ENCODE peak calls at places on chromosomes 5 and 9, in five cellular contexts. V is H1, D is SK-N-SH, S is GM12878, J is HL-60. U is an unnamed sample.

GRCh38 chr5:161414037-161414436 is 132.5 kb downstream of the GABRB2 start:
- DNase-seq in V (no peak), S (no peak), D (no peak), J (no peak), U (no peak)

GRCh38 chr5:144309265-144309664 is 138.6 kb downstream of the KCTD16 start:
- DNase-seq in J (no peak), V (no peak), S (no peak), D (no peak), U (no peak)

GRCh38 chr5:175542966-175543235 is 64.5 kb downstream of the SFXN1 start:
- DNase-seq in V (no peak), J (no peak), S (no peak), D (no peak), U (no peak)

GRCh38 chr5:143469125-143469524 is 65.6 kb upstream of the NR3C1 start:
- DNase-seq in J (no peak), D (no peak), V (no peak), S (no peak), U (peak; percentile 17)

GRCh38 chr9:447230-448025 is 232.8 kb downstream of the DOCK8 start:
- DNase-seq in V (no peak), D (no peak), J (no peak), S (no peak), U (peak; percentile 16)

GRCh38 chr5:131109540-131110255 is 55.4 kb downstream of the HINT1 start:
- DNase-seq in V (no peak), D (peak; percentile 46), J (no peak), S (peak; percentile 12), U (peak; percentile 27)

GRCh38 chr5:37665889-37666288 is 174.0 kb downstream of the GDNF start:
- DNase-seq in D (no peak), J (no peak), V (no peak), S (no peak), U (no peak)

GRCh38 chr9:133914483-133915342 is 77.4 kb downstream of the VAV2 start:
- DNase-seq in S (no peak), J (peak; percentile 47), D (no peak), V (no peak), U (no peak)

GRCh38 chr9:129486496-129487306 is 134.2 kb downstream of the C9orf50 start:
- DNase-seq in J (no peak), V (no peak), S (no peak), D (peak; percentile 62), U (no peak)

GRCh38 chr5:168648576-168648975 is 69.4 kb upstream of the PANK3 start:
- DNase-seq in D (no peak), J (no peak), S (no peak), V (no peak), U (no peak)

GRCh38 chr5:55427157-55427556 is 107.6 kb downstream of the PLPP1 start:
- DNase-seq in J (no peak), D (peak; percentile 22), V (no peak), S (no peak), U (no peak)

GRCh38 chr9:14198544-14199510 is 115.1 kb downstream of the NFIB start:
- DNase-seq in S (no peak), D (peak; percentile 68), J (no peak), V (no peak), U (no peak)

GRCh38 chr5:53164478-53165165 is 55.1 kb upstream of the MOCS2 start:
- DNase-seq in S (no peak), D (no peak), V (no peak), J (no peak), U (no peak)

GRCh38 chr5:8908055-8908683 is 637.7 kb downstream of the SEMA5A start:
- DNase-seq in D (peak; percentile 41), J (no peak), V (peak; percentile 90), S (no peak), U (peak; percentile 54)

GRCh38 chr9:70480405-70480980 is 66.0 kb upstream of the KLF9 start:
- DNase-seq in S (no peak), D (peak; percentile 57), J (no peak), V (no peak), U (no peak)

GRCh38 chr9:70477146-70477745 is 62.8 kb upstream of the KLF9 start:
- DNase-seq in V (no peak), J (no peak), D (no peak), S (no peak), U (no peak)

GRCh38 chr9:70477907-70478480 is 63.5 kb upstream of the KLF9 start:
- DNase-seq in V (no peak), D (no peak), J (no peak), S (no peak), U (no peak)

GRCh38 chr9:70479880-70480291 is 65.4 kb upstream of the KLF9 start:
- DNase-seq in S (no peak), D (peak; percentile 15), V (no peak), J (no peak), U (no peak)

GRCh38 chr9:70478963-70479641 is 64.6 kb upstream of the KLF9 start:
- DNase-seq in S (no peak), D (no peak), J (no peak), V (no peak), U (no peak)
- H3K27ac ChIP-seq in S (no peak overlapping the region), D (no peak overlapping the region), J (no peak overlapping the region), V (no peak overlapping the region), U (no peak overlapping the region)

DNA sequence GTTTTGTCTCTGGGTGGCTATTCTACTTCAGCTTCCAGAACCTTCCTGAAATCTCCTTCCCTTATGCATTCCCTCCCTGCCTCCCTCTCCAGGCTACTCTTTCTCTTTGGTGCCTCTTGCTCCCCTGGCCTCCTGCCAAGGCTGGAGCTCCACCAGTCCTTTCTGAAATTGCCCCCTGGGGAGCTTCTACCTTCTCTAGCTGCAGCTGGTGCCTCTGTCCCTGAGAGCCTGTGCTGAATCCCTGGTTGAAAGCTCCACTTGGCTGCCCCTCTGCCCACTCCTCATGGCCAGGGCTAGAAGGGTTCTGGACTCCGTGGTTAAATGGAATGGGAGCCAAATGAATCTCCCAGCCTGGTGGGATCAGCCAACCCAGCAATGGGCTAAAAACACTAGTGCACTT is 80.1 kb downstream of the COL15A1 start:
- DNase-seq in J (no peak), D (peak; percentile 24), V (no peak), S (no peak), U (no peak)
- TF ChIP-seq GABPA in J (no peak), D (no peak), V (no peak), S (no peak), U (no peak)

DNA sequence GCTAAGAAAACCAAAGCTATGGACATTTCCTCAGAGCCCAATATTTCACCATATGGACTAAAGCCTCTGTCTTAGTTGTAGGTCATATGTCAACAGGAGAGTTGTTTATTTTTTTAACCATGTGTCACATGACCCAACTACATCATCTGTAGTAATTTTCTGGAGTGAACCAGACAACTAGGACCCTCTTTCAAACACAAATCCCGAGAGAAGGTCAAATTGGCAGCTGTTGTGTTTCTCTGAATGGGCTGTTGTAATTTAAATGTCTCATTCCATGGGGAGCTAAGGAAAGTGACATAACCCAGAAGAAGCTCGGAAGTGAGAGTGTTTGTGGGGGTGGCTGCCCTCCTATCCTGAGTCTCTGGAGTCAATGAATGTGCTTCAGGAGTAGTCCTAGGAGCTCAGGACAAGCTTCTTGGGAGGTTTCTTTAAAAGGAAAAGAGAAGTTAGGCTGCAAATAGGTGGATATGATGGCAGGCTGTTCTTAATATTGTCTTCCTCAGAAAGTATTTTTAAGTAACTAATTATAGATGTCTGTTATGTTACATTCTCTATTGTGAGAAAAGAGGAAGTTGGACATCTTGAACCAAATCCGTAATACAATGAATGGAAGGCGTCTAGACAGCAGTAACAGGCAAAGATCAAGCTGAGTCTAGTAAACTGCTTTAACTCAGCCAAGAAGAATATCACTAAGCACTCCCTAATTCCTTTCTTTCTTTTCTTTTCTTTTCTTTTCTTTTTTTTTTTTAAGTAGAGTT is 50.1 kb downstream of the TMEM167A start:
- DNase-seq in D (no peak), S (peak; percentile 30), V (no peak), J (no peak), U (no peak)
- H3K27ac ChIP-seq in D (no peak overlapping the region), S (no peak overlapping the region), V (peak overlapping the region; percentile 57), J (no peak overlapping the region), U (no peak overlapping the region)

GRCh38 chr5:171644536-171644935 is 141.1 kb upstream of the SMIM23 start:
- DNase-seq in V (no peak), D (peak; percentile 41), J (no peak), S (no peak), U (no peak)
- TF ChIP-seq GABPA in V (no peak), D (no peak), J (no peak), S (no peak), U (no peak)

GRCh38 chr9:71743217-71743705 is 25.1 kb downstream of the CEMIP2 start:
- DNase-seq in D (no peak), V (no peak), S (no peak), J (no peak), U (no peak)
- H3K27ac ChIP-seq in D (no peak overlapping the region), V (no peak overlapping the region), S (no peak overlapping the region), J (no peak overlapping the region), U (peak overlapping the region; percentile 80)

DNA sequence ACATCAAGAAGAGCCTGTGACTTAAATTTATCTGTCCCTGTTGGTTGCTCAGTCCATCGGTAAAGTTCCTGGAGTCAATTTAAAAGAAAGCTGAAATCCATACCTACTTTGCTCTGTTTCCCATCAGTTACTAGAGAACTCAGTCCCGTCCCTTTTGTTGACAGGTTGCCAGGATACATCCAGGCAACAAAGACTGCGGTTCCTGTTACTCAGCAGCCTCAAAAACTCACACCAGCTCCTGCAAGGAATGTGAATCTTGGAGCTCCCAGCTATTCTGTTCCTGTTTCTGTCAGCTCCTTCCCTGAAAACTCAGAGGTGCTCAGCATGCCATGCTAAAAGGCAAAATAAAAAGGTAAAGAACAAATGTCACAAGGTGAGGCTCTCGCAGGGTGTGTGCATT is at the start of gene ZNF474:
- DNase-seq in D (no peak), V (no peak), J (no peak), S (no peak), U (peak; percentile 33)
- TF ChIP-seq GABPA in D (no peak), V (no peak), J (no peak), S (no peak), U (no peak)

GRCh38 chr5:138914338-138914737 is 39.2 kb upstream of the LRRTM2 start:
- DNase-seq in S (no peak), D (no peak), V (no peak), J (no peak), U (no peak)
- H3K27ac ChIP-seq in S (no peak overlapping the region), D (no peak overlapping the region), V (no peak overlapping the region), J (no peak overlapping the region), U (no peak overlapping the region)

GRCh38 chr9:108645520-108645919 is 210.3 kb downstream of the ACTL7B start:
- DNase-seq in J (peak; percentile 71), V (no peak), S (no peak), D (no peak), U (no peak)
- TF ChIP-seq GABPA in J (no peak), V (no peak), S (no peak), D (no peak), U (no peak)

U was measured in K562.